ENCODE peak calls at places on chromosomes 11 and 22, in seven cellular contexts. One of them, this sample, is unnamed.

GRCh38 chr11:61293869-61294716 is 1.0 kb downstream of the VWCE start:
- DNase-seq in GM12878: no peak
- DNase-seq in K562: no peak
- DNase-seq in IMR-90: peak
- DNase-seq in heart left ventricle: peak
- DNase-seq in tibial nerve: peak
- DNase-seq in stomach: peak
- DNase-seq in this sample: peak

GRCh38 chr11:8183136-8183535 is 14.3 kb upstream of the RIC3 start:
- DNase-seq in GM12878: no peak
- DNase-seq in K562: no peak
- DNase-seq in IMR-90: no peak
- DNase-seq in heart left ventricle: no peak
- DNase-seq in tibial nerve: no peak
- DNase-seq in stomach: no peak
- DNase-seq in this sample: no peak

GRCh38 chr22:36252754-36253522 is at the start of gene APOL1:
- DNase-seq in GM12878: peak
- DNase-seq in K562: peak
- DNase-seq in IMR-90: peak
- DNase-seq in heart left ventricle: peak
- DNase-seq in tibial nerve: no peak
- DNase-seq in stomach: peak
- DNase-seq in this sample: peak

GRCh38 chr11:117629891-117630538 is 167.0 kb downstream of the DSCAML1 start:
- DNase-seq in GM12878: no peak
- DNase-seq in K562: no peak
- DNase-seq in IMR-90: no peak
- DNase-seq in heart left ventricle: no peak
- DNase-seq in tibial nerve: no peak
- DNase-seq in stomach: no peak
- DNase-seq in this sample: no peak

GRCh38 chr22:27420817-27421361 is 380.7 kb downstream of the MN1 start:
- DNase-seq in GM12878: no peak
- DNase-seq in K562: no peak
- DNase-seq in IMR-90: peak
- DNase-seq in heart left ventricle: peak
- DNase-seq in tibial nerve: peak
- DNase-seq in stomach: peak
- DNase-seq in this sample: no peak

GRCh38 chr11:119964136-119965025 is 173.5 kb downstream of the TRIM29 start:
- DNase-seq in GM12878: no peak
- DNase-seq in K562: no peak
- DNase-seq in IMR-90: no peak
- DNase-seq in heart left ventricle: no peak
- DNase-seq in tibial nerve: no peak
- DNase-seq in stomach: no peak
- DNase-seq in this sample: no peak

GRCh38 chr22:19215360-19215759 is 36.8 kb upstream of the SLC25A1 start:
- DNase-seq in GM12878: no peak
- DNase-seq in K562: no peak
- DNase-seq in IMR-90: no peak
- DNase-seq in heart left ventricle: no peak
- DNase-seq in tibial nerve: no peak
- DNase-seq in stomach: no peak
- DNase-seq in this sample: no peak

GRCh38 chr11:15941206-15941770 is 415.1 kb downstream of the SOX6 start:
- DNase-seq in GM12878: no peak
- DNase-seq in K562: peak
- DNase-seq in IMR-90: no peak
- DNase-seq in heart left ventricle: peak
- DNase-seq in tibial nerve: peak
- DNase-seq in stomach: no peak
- DNase-seq in this sample: peak

GRCh38 chr11:124627546-124627945 is 4.9 kb downstream of the TBRG1 start:
- DNase-seq in GM12878: no peak
- DNase-seq in K562: no peak
- DNase-seq in IMR-90: no peak
- DNase-seq in heart left ventricle: no peak
- DNase-seq in tibial nerve: no peak
- DNase-seq in stomach: no peak
- DNase-seq in this sample: peak

GRCh38 chr22:38078046-38078840 is 5.7 kb downstream of the SLC16A8 start:
- DNase-seq in GM12878: no peak
- DNase-seq in K562: no peak
- DNase-seq in IMR-90: no peak
- DNase-seq in heart left ventricle: no peak
- DNase-seq in tibial nerve: no peak
- DNase-seq in stomach: no peak
- DNase-seq in this sample: no peak

GRCh38 chr11:120432056-120433018 is 79.2 kb upstream of the GRIK4 start:
- DNase-seq in GM12878: peak
- DNase-seq in K562: peak
- DNase-seq in IMR-90: peak
- DNase-seq in heart left ventricle: peak
- DNase-seq in tibial nerve: no peak
- DNase-seq in stomach: no peak
- DNase-seq in this sample: peak

GRCh38 chr11:44899959-44900358 is 50.7 kb downstream of the TP53I11 start:
- DNase-seq in GM12878: peak
- DNase-seq in K562: peak
- DNase-seq in IMR-90: peak
- DNase-seq in heart left ventricle: no peak
- DNase-seq in tibial nerve: no peak
- DNase-seq in stomach: no peak
- DNase-seq in this sample: peak

GRCh38 chr22:30422481-30423295 is 2.9 kb upstream of the MTFP1 start:
- DNase-seq in GM12878: no peak
- DNase-seq in K562: peak
- DNase-seq in IMR-90: peak
- DNase-seq in heart left ventricle: peak
- DNase-seq in tibial nerve: peak
- DNase-seq in stomach: peak
- DNase-seq in this sample: peak

GRCh38 chr22:43955040-43955882 is at the start of gene SAMM50:
- DNase-seq in GM12878: peak
- DNase-seq in K562: peak
- DNase-seq in IMR-90: peak
- DNase-seq in heart left ventricle: peak
- DNase-seq in tibial nerve: peak
- DNase-seq in stomach: peak
- DNase-seq in this sample: peak

GRCh38 chr11:12693485-12694181 is 19.4 kb downstream of the TEAD1 start:
- DNase-seq in GM12878: no peak
- DNase-seq in K562: no peak
- DNase-seq in IMR-90: peak
- DNase-seq in heart left ventricle: peak
- DNase-seq in tibial nerve: peak
- DNase-seq in stomach: peak
- DNase-seq in this sample: peak

GRCh38 chr11:62020661-62021060 is 53.2 kb upstream of the FTH1 start:
- DNase-seq in GM12878: no peak
- DNase-seq in K562: no peak
- DNase-seq in IMR-90: no peak
- DNase-seq in heart left ventricle: no peak
- DNase-seq in tibial nerve: no peak
- DNase-seq in stomach: no peak
- DNase-seq in this sample: no peak

GRCh38 chr11:37394236-37394870 is 796.3 kb upstream of the RAG2 start:
- DNase-seq in GM12878: no peak
- DNase-seq in K562: no peak
- DNase-seq in IMR-90: no peak
- DNase-seq in heart left ventricle: no peak
- DNase-seq in tibial nerve: no peak
- DNase-seq in stomach: no peak
- DNase-seq in this sample: peak

GRCh38 chr22:49770454-49771265 is 57.0 kb downstream of the BRD1 start:
- DNase-seq in GM12878: no peak
- DNase-seq in K562: no peak
- DNase-seq in IMR-90: no peak
- DNase-seq in heart left ventricle: no peak
- DNase-seq in tibial nerve: no peak
- DNase-seq in stomach: no peak
- DNase-seq in this sample: no peak

GRCh38 chr11:13923716-13924650 is 38.5 kb upstream of the SPON1 start:
- DNase-seq in GM12878: peak
- DNase-seq in K562: no peak
- DNase-seq in IMR-90: no peak
- DNase-seq in heart left ventricle: no peak
- DNase-seq in tibial nerve: no peak
- DNase-seq in stomach: no peak
- DNase-seq in this sample: peak
- TF ChIP-seq POLR2A in GM12878: no peak
- TF ChIP-seq POLR2A in K562: no peak
- TF ChIP-seq POLR2A in IMR-90: no peak
- TF ChIP-seq POLR2A in heart left ventricle: no peak
- TF ChIP-seq POLR2A in tibial nerve: no peak
- TF ChIP-seq POLR2A in stomach: no peak
- TF ChIP-seq POLR2A in this sample: no peak

GRCh38 chr22:46150615-46151423 is 493 bp downstream of the PPARA start:
- DNase-seq in GM12878: no peak
- DNase-seq in K562: peak
- DNase-seq in IMR-90: no peak
- DNase-seq in heart left ventricle: no peak
- DNase-seq in tibial nerve: no peak
- DNase-seq in stomach: peak
- DNase-seq in this sample: peak
- TF ChIP-seq POLR2A in GM12878: peak
- TF ChIP-seq POLR2A in K562: no peak
- TF ChIP-seq POLR2A in IMR-90: no peak
- TF ChIP-seq POLR2A in heart left ventricle: no peak
- TF ChIP-seq POLR2A in tibial nerve: no peak
- TF ChIP-seq POLR2A in stomach: no peak
- TF ChIP-seq POLR2A in this sample: no peak

GRCh38 chr11:57335023-57335342 is 709 bp downstream of the SSRP1 start:
- DNase-seq in GM12878: no peak
- DNase-seq in K562: no peak
- DNase-seq in IMR-90: no peak
- DNase-seq in heart left ventricle: no peak
- DNase-seq in tibial nerve: no peak
- DNase-seq in stomach: no peak
- DNase-seq in this sample: no peak

GRCh38 chr11:57336111-57336666 is 497 bp upstream of the SSRP1 start:
- DNase-seq in GM12878: no peak
- DNase-seq in K562: no peak
- DNase-seq in IMR-90: no peak
- DNase-seq in heart left ventricle: no peak
- DNase-seq in tibial nerve: no peak
- DNase-seq in stomach: no peak
- DNase-seq in this sample: no peak

GRCh38 chr11:57332694-57333440 is 2.8 kb downstream of the SSRP1 start:
- DNase-seq in GM12878: no peak
- DNase-seq in K562: no peak
- DNase-seq in IMR-90: no peak
- DNase-seq in heart left ventricle: no peak
- DNase-seq in tibial nerve: no peak
- DNase-seq in stomach: no peak
- DNase-seq in this sample: no peak

GRCh38 chr11:57338152-57338551 is at the start of gene P2RX3:
- DNase-seq in GM12878: no peak
- DNase-seq in K562: no peak
- DNase-seq in IMR-90: no peak
- DNase-seq in heart left ventricle: peak
- DNase-seq in tibial nerve: no peak
- DNase-seq in stomach: no peak
- DNase-seq in this sample: no peak

DNA sequence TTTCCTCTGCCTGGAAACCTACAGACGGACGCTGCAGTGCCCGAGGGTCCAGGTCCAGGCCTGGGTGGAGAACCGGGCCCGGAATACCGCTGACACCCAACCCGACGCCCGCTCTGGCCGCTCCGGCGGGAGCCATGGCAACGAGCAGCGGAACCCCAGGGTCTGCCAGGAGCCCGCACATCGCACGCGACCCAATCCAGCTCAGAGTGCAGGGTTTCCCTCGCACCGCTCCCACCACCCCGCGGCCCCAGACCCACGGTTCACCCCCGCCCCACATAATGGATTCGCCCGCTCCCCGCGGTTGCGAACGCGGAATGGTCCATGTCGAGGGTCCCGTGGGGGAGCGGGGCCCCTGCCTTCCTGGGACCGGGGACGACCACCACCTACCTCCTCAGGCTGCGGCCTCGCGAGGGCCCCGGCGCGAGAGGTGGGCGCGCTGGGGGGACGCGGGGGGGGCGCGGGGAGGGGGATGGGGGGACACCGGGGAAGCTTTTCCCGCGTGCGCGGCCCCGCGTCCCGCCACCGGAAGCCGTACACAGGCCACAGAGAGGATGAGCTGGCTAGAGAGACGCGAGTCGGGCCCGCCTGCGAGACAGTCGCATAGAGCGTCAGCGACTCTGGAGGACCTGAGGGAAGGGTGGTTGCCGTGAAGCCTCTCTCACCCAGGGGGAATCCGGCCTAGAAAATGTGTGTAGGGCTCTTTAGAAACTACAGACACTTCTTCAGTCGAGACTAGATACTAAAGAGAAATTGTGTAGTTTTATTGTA is at the start of gene SSRP1:
- DNase-seq in GM12878: peak
- DNase-seq in K562: peak
- DNase-seq in IMR-90: peak
- DNase-seq in heart left ventricle: peak
- DNase-seq in tibial nerve: peak
- DNase-seq in stomach: peak
- DNase-seq in this sample: peak
- TF ChIP-seq POLR2A in GM12878: peak
- TF ChIP-seq POLR2A in K562: peak
- TF ChIP-seq POLR2A in IMR-90: peak
- TF ChIP-seq POLR2A in heart left ventricle: no peak
- TF ChIP-seq POLR2A in tibial nerve: peak
- TF ChIP-seq POLR2A in stomach: no peak
- TF ChIP-seq POLR2A in this sample: peak

DNA sequence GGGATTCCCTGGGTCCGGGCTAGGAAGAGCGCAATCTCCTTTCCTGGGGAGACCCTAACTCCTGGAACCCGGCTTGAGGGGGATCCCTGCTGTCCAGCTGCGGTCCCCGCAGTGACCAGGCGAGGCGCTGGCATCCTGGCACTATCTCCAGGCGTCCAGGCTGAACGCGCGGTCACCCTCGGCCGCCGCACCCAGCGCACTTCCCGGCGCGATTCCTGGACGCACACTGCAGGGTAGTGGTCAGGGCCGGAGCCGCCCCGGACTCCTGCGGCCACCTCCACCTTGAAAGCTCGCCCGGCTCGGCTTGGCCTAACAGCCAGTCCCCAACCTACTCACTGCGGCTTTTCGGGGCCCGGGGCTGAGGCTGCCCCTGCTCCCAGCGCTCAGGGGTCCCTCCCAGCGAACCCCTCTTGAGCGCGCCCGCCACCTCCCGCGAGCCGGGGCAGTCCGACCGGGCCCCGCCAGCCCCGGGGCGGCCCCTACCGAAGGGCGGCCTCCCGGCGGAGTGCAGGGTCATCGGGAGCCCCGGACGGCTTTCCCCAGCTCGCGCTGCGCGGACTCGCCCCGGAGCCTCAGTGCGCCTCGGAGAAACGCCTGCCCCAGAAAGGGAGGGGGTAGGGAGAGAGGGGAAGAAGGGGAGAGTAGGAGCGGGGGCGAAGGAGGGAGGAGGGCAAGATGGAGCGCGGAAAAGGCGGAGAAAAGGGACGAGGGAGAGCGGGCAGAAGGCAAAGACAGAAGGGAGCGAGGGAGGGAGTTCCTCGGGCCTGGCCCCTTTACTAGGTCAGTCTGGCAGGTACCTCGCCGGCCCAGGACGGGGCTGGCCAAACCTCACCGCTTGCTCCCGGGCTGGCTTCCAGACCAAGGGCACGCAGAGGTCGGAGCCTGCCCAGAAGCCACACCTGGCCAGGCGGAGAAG is 1.0 kb downstream of the POU2AF3 start:
- DNase-seq in GM12878: no peak
- DNase-seq in K562: no peak
- DNase-seq in IMR-90: peak
- DNase-seq in heart left ventricle: peak
- DNase-seq in tibial nerve: peak
- DNase-seq in stomach: peak
- DNase-seq in this sample: no peak
- TF ChIP-seq POLR2A in GM12878: no peak
- TF ChIP-seq POLR2A in K562: no peak
- TF ChIP-seq POLR2A in IMR-90: no peak
- TF ChIP-seq POLR2A in heart left ventricle: no peak
- TF ChIP-seq POLR2A in tibial nerve: no peak
- TF ChIP-seq POLR2A in stomach: peak
- TF ChIP-seq POLR2A in this sample: no peak